ENCODE peak calls at places on chromosomes 3 and 15, in eight cellular contexts. F is pons; O is head of caudate nucleus; G is A172; I is T-helper 2 cell; E is naive thymus-derived CD4-positive, alpha-beta T cell; K is progenitor cell of endocrine pancreas; N is activated naive CD4-positive, alpha-beta T cell treated with anti-CD3 and anti-CD28 coated beads, Interleukin-2, amount 10 ng/mL, durations not matched to agents 7 days and 5 days. T is an unnamed sample.

GRCh38 chr3:120424506-120424905 is 26.3 kb downstream of the FSTL1 start:
- DNase-seq in O (no peak), G (no peak), K (no peak), E (no peak), N (no peak), I (no peak), F (no peak), T (no peak)

GRCh38 chr3:152621006-152621868 is 213.7 kb upstream of the P2RY1 start:
- DNase-seq in F (peak; percentile 90), G (no peak), O (peak; percentile 51), E (no peak), N (no peak), K (no peak), I (no peak), T (no peak)

GRCh38 chr15:91124155-91124554 is 24.1 kb downstream of the SV2B start:
- DNase-seq in O (no peak), F (no peak), K (no peak), G (no peak), E (no peak), I (no peak), N (no peak), T (no peak)

GRCh38 chr15:49035825-49036224 is 10.4 kb downstream of the SECISBP2L start:
- DNase-seq in O (no peak), K (no peak), I (no peak), G (no peak), F (no peak), E (no peak), N (no peak), T (no peak)

GRCh38 chr3:101878589-101878988 is 29.3 kb downstream of the NFKBIZ start:
- DNase-seq in F (no peak), O (no peak), K (no peak), G (no peak), I (no peak), N (no peak), E (no peak), T (no peak)

GRCh38 chr3:114402852-114403251 is 109.0 kb downstream of the TIGIT start:
- DNase-seq in I (no peak), E (no peak), N (no peak), G (no peak), O (no peak), K (no peak), F (no peak), T (no peak)

GRCh38 chr3:45915518-45916231 is 27.6 kb upstream of the CXCR6 start:
- DNase-seq in G (peak; percentile 76), E (peak; percentile 34), K (no peak), N (peak; percentile 77), O (no peak), I (peak; percentile 79), F (no peak), T (peak; percentile 28)

GRCh38 chr3:74883690-74884089 is 269.2 kb upstream of the CNTN3 start:
- DNase-seq in N (no peak), G (no peak), O (no peak), E (no peak), I (no peak), F (no peak), K (no peak), T (no peak)

GRCh38 chr15:56969265-56969895 is 50.9 kb downstream of the TCF12 start:
- DNase-seq in G (no peak), O (no peak), N (no peak), F (no peak), I (no peak), K (no peak), E (no peak), T (no peak)

GRCh38 chr3:158532099-158532734 is 38.8 kb upstream of the MLF1 start:
- DNase-seq in K (no peak), F (peak; percentile 70), N (no peak), G (peak; percentile 45), I (peak; percentile 58), O (peak; percentile 63), E (no peak), T (no peak)

GRCh38 chr15:85828026-85828597 is 33.4 kb upstream of the KLHL25 start:
- DNase-seq in E (no peak), K (no peak), G (no peak), O (no peak), I (no peak), N (no peak), F (no peak), T (no peak)

GRCh38 chr15:42457445-42458442 is 33.2 kb downstream of the ZNF106 start:
- DNase-seq in F (peak; percentile 70), O (peak; percentile 38), K (no peak), N (no peak), I (no peak), G (peak; percentile 73), E (no peak), T (no peak)

GRCh38 chr3:129118745-129119144 is 2.9 kb downstream of the RAB43 start:
- DNase-seq in I (peak; percentile 88), K (no peak), O (no peak), G (no peak), N (peak; percentile 70), F (no peak), E (peak; percentile 79), T (peak; percentile 43)

GRCh38 chr3:129046037-129046731 is 14.4 kb upstream of the GP9 start:
- DNase-seq in I (no peak), E (no peak), K (no peak), F (no peak), O (no peak), N (peak; percentile 21), G (no peak), T (no peak)

GRCh38 chr15:35117508-35118280 is 32.6 kb upstream of the NANOGP8 start:
- DNase-seq in N (no peak), G (no peak), F (no peak), E (no peak), K (no peak), I (no peak), O (no peak), T (no peak)

GRCh38 chr15:34650177-34650576 is 66.7 kb upstream of the GOLGA8B start:
- DNase-seq in O (no peak), F (no peak), K (no peak), N (no peak), I (no peak), G (no peak), E (no peak), T (no peak)

GRCh38 chr3:7760718-7761117 is 740.9 kb upstream of the LMCD1 start:
- DNase-seq in I (no peak), K (no peak), G (no peak), E (no peak), N (no peak), O (no peak), F (peak; percentile 25), T (no peak)

GRCh38 chr15:62821384-62822131 is 221.0 kb upstream of the TPM1 start:
- DNase-seq in G (no peak), I (no peak), E (no peak), O (no peak), K (no peak), N (no peak), F (no peak), T (no peak)

GRCh38 chr3:31770822-31771326 is 210.2 kb downstream of the OSBPL10 start:
- DNase-seq in G (no peak), O (no peak), E (no peak), F (no peak), K (no peak), I (no peak), N (no peak), T (no peak)

GRCh38 chr3:49244589-49245205 is 32.3 kb downstream of the C3orf62 start:
- DNase-seq in K (no peak), G (peak; percentile 6), F (peak; percentile 74), E (no peak), N (no peak), I (peak; percentile 22), O (no peak), T (no peak)

GRCh38 chr15:95286911-95287769 is 1043.4 kb upstream of the NR2F2 start:
- DNase-seq in O (no peak), I (no peak), E (no peak), G (no peak), K (no peak), N (no peak), F (no peak), T (no peak)

GRCh38 chr3:181935915-181936314 is 224.2 kb downstream of the SOX2 start:
- DNase-seq in F (no peak), K (no peak), G (no peak), N (no peak), O (no peak), E (no peak), I (no peak), T (no peak)

GRCh38 chr15:89396723-89397652 is 62.4 kb upstream of the POLG start:
- DNase-seq in G (no peak), I (no peak), E (no peak), K (no peak), O (no peak), N (no peak), F (no peak), T (no peak)

GRCh38 chr3:4776980-4777581 is 202.2 kb upstream of the BHLHE40 start:
- DNase-seq in I (peak; percentile 93), G (no peak), F (no peak), N (no peak), O (no peak), K (no peak), E (no peak), T (no peak)

T was measured in T-helper 1 cell.